ENCODE peak calls at places on chromosomes 5 and 9, in nine cellular contexts. M, L, E, B, R, V, C, N and O are unnamed samples.

GRCh38 chr9:126528111-126528510 is 85.6 kb upstream of the LMX1B start:
- DNase-seq in M (no peak), V (no peak), R (no peak), L (no peak), C (no peak), E (no peak), B (no peak), N (no peak), O (no peak)

GRCh38 chr9:69332067-69332685 is 7.2 kb downstream of the ENTREP1 start:
- DNase-seq in C (no peak), L (no peak), M (no peak), N (no peak), R (no peak), V (no peak), B (no peak), E (no peak), O (no peak)

GRCh38 chr5:72525816-72526215 is 18.6 kb upstream of the ZNF366 start:
- DNase-seq in E (peak), M (no peak), L (no peak), C (no peak), R (peak), V (no peak), N (no peak), B (no peak), O (peak)

GRCh38 chr9:123265833-123266232 is 2.6 kb downstream of the STRBP start:
- DNase-seq in N (no peak), C (no peak), M (no peak), R (no peak), L (no peak), B (no peak), E (no peak), V (no peak), O (no peak)

GRCh38 chr5:170327802-170328201 is 30.2 kb upstream of the LCP2 start:
- DNase-seq in V (no peak), B (no peak), L (no peak), E (no peak), C (no peak), N (no peak), R (no peak), M (no peak), O (no peak)

GRCh38 chr9:35675732-35676392 is 2.1 kb downstream of the CA9 start:
- DNase-seq in L (peak), R (no peak), B (peak), V (no peak), E (no peak), M (peak), N (no peak), C (peak), O (no peak)

GRCh38 chr5:77230727-77231469 is 20.4 kb downstream of the PDE8B start:
- DNase-seq in B (no peak), E (peak), L (no peak), R (no peak), N (no peak), M (no peak), C (no peak), V (no peak), O (peak)

GRCh38 chr9:16071400-16071799 is 518.6 kb downstream of the CCDC171 start:
- DNase-seq in V (no peak), E (no peak), N (no peak), R (no peak), M (no peak), C (no peak), L (no peak), B (no peak), O (no peak)

GRCh38 chr5:173833200-173833599 is 54.9 kb upstream of the CPEB4 start:
- DNase-seq in E (no peak), M (no peak), R (no peak), N (no peak), C (no peak), L (no peak), B (no peak), V (no peak), O (no peak)

GRCh38 chr9:16867571-16868311 is 2.7 kb downstream of the BNC2 start:
- DNase-seq in N (no peak), B (no peak), R (peak), V (no peak), M (no peak), C (no peak), L (no peak), E (peak), O (peak)